ENCODE peak calls at places on chromosomes 6 and 20, in six cellular contexts. Y is body of pancreas; K is ELF-1; U is ACHN; Z is HCEC 1CT; L is CD8-positive, alpha-beta memory T cell. O is an unnamed sample.

GRCh38 chr20:17525650-17526049 is 5.5 kb downstream of the BFSP1 start:
- DNase-seq in Y (peak), K (no peak), U (peak), Z (no peak), L (no peak), O (peak)

GRCh38 chr6:69155467-69155866 is 520.4 kb downstream of the ADGRB3 start:
- DNase-seq in Y (no peak), K (no peak), U (peak), Z (no peak), L (no peak), O (no peak)

GRCh38 chr20:2104236-2104635 is 2.6 kb downstream of the STK35 start:
- DNase-seq in Y (no peak), K (no peak), U (no peak), Z (no peak), L (no peak), O (no peak)

GRCh38 chr6:113901482-113901881 is 44.3 kb downstream of the MARCKS start:
- DNase-seq in Y (no peak), K (no peak), U (no peak), Z (no peak), L (no peak), O (no peak)

GRCh38 chr6:107665386-107665785 is 158.7 kb downstream of the SCML4 start:
- DNase-seq in Y (no peak), K (no peak), U (no peak), Z (peak), L (no peak), O (no peak)

GRCh38 chr6:150992682-150993081 is 127.2 kb downstream of the MTHFD1L start:
- DNase-seq in Y (no peak), K (no peak), U (no peak), Z (no peak), L (no peak), O (no peak)

GRCh38 chr20:25039697-25040437 is 18.1 kb downstream of the ACSS1 start:
- DNase-seq in Y (peak), K (no peak), U (no peak), Z (peak), L (no peak), O (peak)

GRCh38 chr6:44202972-44203750 is 13.6 kb upstream of the MYMX start:
- DNase-seq in Y (no peak), K (peak), U (no peak), Z (no peak), L (no peak), O (no peak)

GRCh38 chr6:90219168-90219985 is 77.3 kb downstream of the BACH2 start:
- DNase-seq in Y (peak), K (peak), U (no peak), Z (peak), L (no peak), O (no peak)

GRCh38 chr6:3176562-3177355 is 19.4 kb upstream of the TUBB2A start:
- DNase-seq in Y (no peak), K (peak), U (peak), Z (peak), L (no peak), O (no peak)

GRCh38 chr6:5536644-5537043 is 275.3 kb downstream of the FARS2 start:
- DNase-seq in Y (no peak), K (no peak), U (no peak), Z (no peak), L (no peak), O (no peak)